ENCODE peak calls at places on chromosomes 11 and 22, in five cellular contexts. D, E, M, Y and Z are unnamed samples.

GRCh38 chr22:46056169-46057041 is 79.4 kb upstream of the WNT7B start:
- DNase-seq in D (peak; percentile 60), E (peak; percentile 78), M (no peak), Y (no peak), Z (peak; percentile 83)

GRCh38 chr11:77842451-77843121 is 21.6 kb downstream of the AAMDC start:
- DNase-seq in D (no peak), E (no peak), M (no peak), Y (no peak), Z (no peak)

GRCh38 chr22:19178065-19178658 is 374 bp downstream of the SLC25A1 start:
- DNase-seq in D (peak; percentile 30), E (no peak), M (peak; percentile 56), Y (peak; percentile 63), Z (no peak)

GRCh38 chr11:75342966-75343870 is 8.2 kb downstream of the ARRB1 start:
- DNase-seq in D (no peak), E (no peak), M (no peak), Y (peak; percentile 8), Z (no peak)

GRCh38 chr11:6611092-6612007 is 666 bp downstream of the TAF10 start:
- DNase-seq in D (peak; percentile 19), E (peak; percentile 82), M (peak; percentile 20), Y (no peak), Z (peak; percentile 82)

GRCh38 chr11:86431258-86431657 is 56.6 kb downstream of the CCDC81 start:
- DNase-seq in D (no peak), E (no peak), M (no peak), Y (no peak), Z (no peak)

GRCh38 chr11:121478895-121479281 is 26.1 kb upstream of the SORL1-AS1 start:
- DNase-seq in D (no peak), E (no peak), M (no peak), Y (no peak), Z (no peak)

GRCh38 chr22:38336699-38337098 is 19.5 kb upstream of the CSNK1E start:
- DNase-seq in D (no peak), E (no peak), M (no peak), Y (no peak), Z (no peak)

GRCh38 chr11:65700377-65700776 is 11.7 kb upstream of the KAT5 start:
- DNase-seq in D (no peak), E (no peak), M (no peak), Y (no peak), Z (no peak)

GRCh38 chr11:31957674-31958073 is 133.2 kb upstream of the RCN1 start:
- DNase-seq in D (no peak), E (no peak), M (no peak), Y (no peak), Z (no peak)

GRCh38 chr11:104649002-104649401 is 249.3 kb downstream of the CASP12 start:
- DNase-seq in D (no peak), E (no peak), M (no peak), Y (no peak), Z (no peak)

GRCh38 chr22:30865656-30866055 is 102.9 kb downstream of the MORC2 start:
- DNase-seq in D (no peak), E (peak; percentile 26), M (no peak), Y (peak; percentile 2), Z (peak; percentile 70)

GRCh38 chr11:9160166-9160565 is 68.8 kb upstream of the SCUBE2 start:
- DNase-seq in D (no peak), E (no peak), M (no peak), Y (no peak), Z (no peak)

GRCh38 chr22:46585340-46586122 is 34.7 kb upstream of the GRAMD4 start:
- DNase-seq in D (no peak), E (no peak), M (no peak), Y (no peak), Z (no peak)

GRCh38 chr11:68970921-68971636 is 9.7 kb downstream of the MRGPRD start:
- DNase-seq in D (no peak), E (peak; percentile 19), M (no peak), Y (no peak), Z (peak; percentile 29)

GRCh38 chr11:71537537-71537936 is 288 bp upstream of the KRTAP5-8 start:
- DNase-seq in D (no peak), E (no peak), M (no peak), Y (no peak), Z (no peak)

GRCh38 chr11:58726594-58727414 is 4.9 kb downstream of the GLYAT start:
- DNase-seq in D (no peak), E (no peak), M (no peak), Y (no peak), Z (no peak)

GRCh38 chr11:118610773-118611432 is 3.5 kb downstream of the PHLDB1 start:
- DNase-seq in D (peak; percentile 51), E (peak; percentile 92), M (peak; percentile 59), Y (peak; percentile 53), Z (peak; percentile 89)

GRCh38 chr11:34749666-34750659 is 129.1 kb downstream of the EHF start:
- DNase-seq in D (peak; percentile 90), E (peak; percentile 79), M (no peak), Y (no peak), Z (peak; percentile 86)

GRCh38 chr11:74138572-74138971 is 32.2 kb downstream of the C2CD3 start:
- DNase-seq in D (peak; percentile 98), E (no peak), M (no peak), Y (no peak), Z (no peak)

GRCh38 chr11:92482502-92482901 is 257.9 kb downstream of the FAT3 start:
- DNase-seq in D (no peak), E (no peak), M (no peak), Y (no peak), Z (no peak)

GRCh38 chr11:4748435-4748834 is 21.3 kb downstream of the OR51F1 start:
- DNase-seq in D (no peak), E (no peak), M (no peak), Y (no peak), Z (no peak)

GRCh38 chr11:1557904-1558831 is 13.9 kb downstream of the DUSP8 start:
- DNase-seq in D (peak; percentile 70), E (peak; percentile 84), M (no peak), Y (no peak), Z (peak; percentile 71)

GRCh38 chr11:44464741-44465140 is 100.7 kb upstream of the CD82 start:
- DNase-seq in D (no peak), E (no peak), M (no peak), Y (no peak), Z (no peak)

GRCh38 chr11:35810045-35810444 is 133.8 kb upstream of the LDLRAD3 start:
- DNase-seq in D (no peak), E (no peak), M (no peak), Y (no peak), Z (no peak)

GRCh38 chr11:88801484-88802123 is 264.2 kb downstream of the GRM5 start:
- DNase-seq in D (no peak), E (no peak), M (no peak), Y (no peak), Z (no peak)

GRCh38 chr22:24954114-24954463 is 1.6 kb downstream of the KIAA1671 start:
- DNase-seq in D (no peak), E (no peak), M (no peak), Y (no peak), Z (no peak)

GRCh38 chr22:40874016-40874415 is 12.1 kb upstream of the DNAJB7 start:
- DNase-seq in D (no peak), E (no peak), M (no peak), Y (no peak), Z (no peak)

GRCh38 chr11:93219440-93219839 is 21.6 kb upstream of the SLC36A4 start:
- DNase-seq in D (no peak), E (no peak), M (no peak), Y (no peak), Z (no peak)

GRCh38 chr11:94933225-94934130 is 39.9 kb downstream of the CWC15 start:
- DNase-seq in D (peak; percentile 96), E (no peak), M (no peak), Y (no peak), Z (no peak)

GRCh38 chr11:119363874-119364590 is 17.5 kb downstream of the USP2 start:
- DNase-seq in D (no peak), E (peak; percentile 77), M (peak; percentile 93), Y (peak; percentile 87), Z (peak; percentile 67)

GRCh38 chr22:39277135-39277607 is 32.4 kb upstream of the PDGFB start:
- DNase-seq in D (peak; percentile 60), E (no peak), M (no peak), Y (no peak), Z (no peak)